ENCODE peak calls at places on chromosomes 3 and 15, in seven cellular contexts. D is H9, N is dorsolateral prefrontal cortex, X is spleen, L is DND-41, B is caudate nucleus, O is GM23338. T is an unnamed sample.

GRCh38 chr3:187039100-187039722 is 100.1 kb downstream of the RPL39L start:
- DNase-seq in D (no peak), N (no peak), X (no peak), L (no peak), B (no peak), O (no peak), T (no peak)

GRCh38 chr3:23035927-23036640 is 167.0 kb upstream of the UBE2E2 start:
- DNase-seq in D (peak), N (no peak), X (no peak), L (peak), B (no peak), O (peak), T (no peak)

GRCh38 chr15:50939911-50940310 is 31.4 kb downstream of the AP4E1 start:
- DNase-seq in D (no peak), N (no peak), X (no peak), L (no peak), B (no peak), O (no peak), T (no peak)

GRCh38 chr15:67784057-67784781 is 41.1 kb upstream of the SKOR1 start:
- DNase-seq in D (no peak), N (no peak), X (peak), L (peak), B (no peak), O (no peak), T (no peak)

GRCh38 chr3:95923496-95924210 is 890.7 kb upstream of the EPHA6 start:
- DNase-seq in D (no peak), N (no peak), X (no peak), L (peak), B (no peak), O (no peak), T (peak)

GRCh38 chr15:40693904-40694705 is 869 bp upstream of the RAD51 start:
- DNase-seq in D (no peak), N (no peak), X (no peak), L (peak), B (no peak), O (no peak), T (no peak)

GRCh38 chr15:63509933-63510547 is 5.6 kb downstream of the USP3 start:
- DNase-seq in D (no peak), N (no peak), X (no peak), L (no peak), B (no peak), O (no peak), T (no peak)

GRCh38 chr3:56590814-56591213 is 33.8 kb downstream of the CCDC66 start:
- DNase-seq in D (no peak), N (no peak), X (no peak), L (no peak), B (no peak), O (peak), T (peak)

GRCh38 chr15:63974036-63974435 is 72.2 kb downstream of the DAPK2 start:
- DNase-seq in D (no peak), N (no peak), X (no peak), L (no peak), B (no peak), O (no peak), T (no peak)

GRCh38 chr3:9347086-9347485 is 15.8 kb upstream of the THUMPD3 start:
- DNase-seq in D (no peak), N (no peak), X (no peak), L (no peak), B (no peak), O (no peak), T (no peak)

GRCh38 chr15:58473720-58474119 is 41.9 kb downstream of the LIPC start:
- DNase-seq in D (no peak), N (no peak), X (no peak), L (no peak), B (no peak), O (no peak), T (peak)

GRCh38 chr3:77081240-77081661 is 41.4 kb downstream of the ROBO2 start:
- DNase-seq in D (no peak), N (peak), X (no peak), L (no peak), B (peak), O (no peak), T (peak)

GRCh38 chr15:83288381-83288801 is 3.9 kb upstream of the BNC1 start:
- DNase-seq in D (peak), N (no peak), X (no peak), L (no peak), B (no peak), O (peak), T (peak)

GRCh38 chr15:40410476-40410875 is 4.9 kb downstream of the IVD start:
- DNase-seq in D (no peak), N (no peak), X (peak), L (no peak), B (no peak), O (no peak), T (no peak)

DNA sequence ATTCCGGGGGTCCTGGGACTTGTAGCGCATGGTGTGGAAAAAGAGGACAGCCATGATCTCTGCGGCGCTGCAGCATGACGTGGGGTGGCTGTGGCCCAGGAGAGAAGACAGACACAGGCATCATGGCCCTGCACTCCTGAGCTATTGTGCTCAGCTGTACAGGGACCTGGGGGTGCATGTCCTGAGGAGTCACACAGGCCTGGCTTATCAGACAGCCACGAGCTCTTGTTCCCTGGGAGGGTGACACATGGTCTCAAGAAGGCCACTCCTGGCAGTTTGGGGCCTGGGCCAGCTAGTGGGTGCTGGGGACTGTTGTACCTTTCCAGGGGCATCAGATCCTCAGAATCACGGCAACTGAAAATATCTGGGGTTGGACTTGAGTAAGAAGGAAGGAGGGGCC is 13.7 kb downstream of the TKT start:
- DNase-seq in D (no peak), N (no peak), X (no peak), L (no peak), B (no peak), O (no peak), T (no peak)
- H3K27ac ChIP-seq in D (no peak), N (peak), X (peak), L (no peak), B (no peak), O (peak), T (peak)

DNA sequence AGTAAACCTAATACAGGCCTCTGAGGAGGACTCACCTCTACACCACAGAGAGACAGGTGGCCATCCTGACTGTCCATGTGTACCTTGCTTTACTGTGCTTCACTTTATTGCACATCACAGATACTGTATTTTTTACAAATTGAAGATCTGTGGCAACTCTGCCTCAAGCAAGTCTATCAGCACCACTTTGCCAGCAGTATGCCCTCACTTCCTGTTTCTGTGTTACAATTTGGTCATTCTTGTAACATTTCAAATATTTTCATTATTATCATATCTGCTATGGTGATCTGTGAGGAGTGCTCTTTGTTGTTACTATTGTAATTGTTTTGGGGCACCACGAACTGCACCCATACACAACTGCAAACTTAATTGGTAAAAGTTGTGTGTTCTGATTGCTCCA is 78.0 kb downstream of the BBX start:
- DNase-seq in D (no peak), N (no peak), X (no peak), L (no peak), B (no peak), O (no peak), T (no peak)
- H3K27ac ChIP-seq in D (no peak), N (no peak), X (peak), L (no peak), B (no peak), O (no peak), T (no peak)

DNA sequence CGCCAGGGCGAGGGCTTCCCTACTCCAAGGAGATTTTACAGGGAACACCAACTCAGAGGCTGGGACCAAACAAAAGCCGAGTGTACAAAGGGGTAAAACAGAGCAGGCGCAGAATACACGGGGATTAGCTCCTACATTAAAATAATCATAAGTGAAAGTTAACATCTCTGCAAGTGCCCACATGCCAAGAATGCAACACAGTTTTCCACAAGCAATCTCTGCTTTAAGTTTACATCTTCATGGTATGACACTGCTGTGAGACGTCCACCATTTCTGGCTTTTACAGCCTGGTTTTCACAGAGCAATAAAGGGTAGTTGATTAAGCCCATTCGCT is 500 bp upstream of the VGLL3 start:
- DNase-seq in D (no peak), N (no peak), X (no peak), L (no peak), B (no peak), O (no peak), T (no peak)
- H3K27ac ChIP-seq in D (no peak), N (no peak), X (peak), L (no peak), B (no peak), O (no peak), T (no peak)

GRCh38 chr3:120445654-120446053 is 5.1 kb downstream of the FSTL1 start:
- DNase-seq in D (no peak), N (no peak), X (no peak), L (no peak), B (no peak), O (no peak), T (no peak)
- H3K27ac ChIP-seq in D (no peak), N (no peak), X (no peak), L (no peak), B (no peak), O (no peak), T (no peak)

GRCh38 chr3:20057612-20058180 is 17.4 kb downstream of the KAT2B start:
- DNase-seq in D (no peak), N (no peak), X (no peak), L (no peak), B (no peak), O (no peak), T (no peak)
- H3K27ac ChIP-seq in D (no peak), N (peak), X (peak), L (no peak), B (peak), O (no peak), T (peak)

DNA sequence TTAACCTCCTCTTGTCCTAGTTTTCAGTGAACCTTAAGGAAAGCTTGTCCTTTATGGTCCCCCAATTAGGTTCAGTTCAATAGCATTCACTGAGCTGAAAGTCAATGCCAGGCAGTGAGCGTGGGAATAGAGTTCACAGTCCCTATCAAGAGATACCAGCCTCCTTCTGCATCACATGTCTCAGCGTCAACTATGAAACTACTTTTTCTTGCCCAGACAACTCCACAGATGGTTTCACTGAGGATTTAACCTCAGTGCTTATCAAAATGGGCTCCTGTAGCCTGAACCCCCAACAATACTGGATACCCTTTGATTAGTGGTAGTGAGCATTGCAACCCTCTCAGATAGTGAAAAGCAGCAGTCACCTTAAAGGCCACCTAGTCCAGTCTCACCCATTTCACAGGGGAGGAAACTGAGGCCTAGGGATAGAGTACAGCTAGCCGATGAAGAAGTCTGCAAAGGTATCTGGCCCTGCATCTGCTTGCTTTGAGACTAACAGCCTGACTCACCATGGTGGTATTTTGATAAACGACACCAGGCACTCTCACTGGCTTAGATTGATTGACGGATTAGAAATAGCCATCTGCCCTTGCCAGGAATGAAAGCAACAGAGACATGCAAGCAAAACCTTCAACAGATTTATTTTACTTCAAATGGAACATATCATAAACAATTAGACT is 1.6 kb upstream of the UBA3 start:
- DNase-seq in D (peak), N (no peak), X (no peak), L (no peak), B (no peak), O (peak), T (peak)
- H3K27ac ChIP-seq in D (no peak), N (peak), X (peak), L (peak), B (no peak), O (no peak), T (peak)